ENCODE peak calls at places on chromosomes 7 and 10, in seven cellular contexts. One of them, this sample, is unnamed.

GRCh38 chr10:4111593-4111992 is 326.6 kb upstream of the KLF6 start:
- DNase-seq in mesendoderm: no peak
- DNase-seq in H1: no peak
- DNase-seq in H9: no peak
- DNase-seq in IMR-90: peak
- DNase-seq in mesenchymal stem cell: no peak
- DNase-seq in trophoblast cell: no peak
- DNase-seq in this sample: no peak

GRCh38 chr7:156759143-156759542 is 118.6 kb downstream of the RNF32 start:
- DNase-seq in mesendoderm: no peak
- DNase-seq in H9: no peak
- DNase-seq in mesenchymal stem cell: no peak
- DNase-seq in trophoblast cell: no peak
- DNase-seq in H1: no peak
- DNase-seq in IMR-90: no peak
- DNase-seq in this sample: no peak

GRCh38 chr10:77949167-77949566 is 22.6 kb upstream of the DLG5 start:
- DNase-seq in mesenchymal stem cell: peak
- DNase-seq in mesendoderm: peak
- DNase-seq in IMR-90: peak
- DNase-seq in H9: peak
- DNase-seq in trophoblast cell: peak
- DNase-seq in H1: peak
- DNase-seq in this sample: no peak

GRCh38 chr7:15937571-15937970 is 251.1 kb upstream of the MEOX2 start:
- DNase-seq in H1: no peak
- DNase-seq in mesenchymal stem cell: no peak
- DNase-seq in H9: no peak
- DNase-seq in IMR-90: peak
- DNase-seq in mesendoderm: peak
- DNase-seq in trophoblast cell: no peak
- DNase-seq in this sample: no peak

GRCh38 chr7:7720750-7721621 is 2.6 kb upstream of the RPA3 start:
- DNase-seq in H9: no peak
- DNase-seq in mesenchymal stem cell: no peak
- DNase-seq in mesendoderm: no peak
- DNase-seq in IMR-90: no peak
- DNase-seq in trophoblast cell: no peak
- DNase-seq in H1: no peak
- DNase-seq in this sample: no peak

GRCh38 chr10:77859865-77860282 is 66.7 kb downstream of the DLG5 start:
- DNase-seq in mesendoderm: no peak
- DNase-seq in trophoblast cell: peak
- DNase-seq in IMR-90: no peak
- DNase-seq in H1: no peak
- DNase-seq in mesenchymal stem cell: no peak
- DNase-seq in H9: no peak
- DNase-seq in this sample: no peak

GRCh38 chr7:150307904-150308303 is 15.3 kb upstream of the LRRC61 start:
- DNase-seq in mesendoderm: no peak
- DNase-seq in trophoblast cell: no peak
- DNase-seq in IMR-90: no peak
- DNase-seq in mesenchymal stem cell: no peak
- DNase-seq in H9: peak
- DNase-seq in H1: no peak
- DNase-seq in this sample: no peak

GRCh38 chr7:139990142-139990535 is 72.6 kb downstream of the PARP12 start:
- DNase-seq in mesendoderm: no peak
- DNase-seq in mesenchymal stem cell: no peak
- DNase-seq in IMR-90: no peak
- DNase-seq in H9: no peak
- DNase-seq in H1: no peak
- DNase-seq in trophoblast cell: no peak
- DNase-seq in this sample: no peak

GRCh38 chr10:72692057-72692891 is at the start of gene MCU:
- DNase-seq in trophoblast cell: peak
- DNase-seq in IMR-90: peak
- DNase-seq in mesenchymal stem cell: peak
- DNase-seq in H9: peak
- DNase-seq in mesendoderm: peak
- DNase-seq in H1: peak
- DNase-seq in this sample: peak

GRCh38 chr10:5198386-5198785 is 1.7 kb downstream of the AKR1C4 start:
- DNase-seq in H9: no peak
- DNase-seq in H1: no peak
- DNase-seq in mesendoderm: no peak
- DNase-seq in mesenchymal stem cell: no peak
- DNase-seq in IMR-90: peak
- DNase-seq in trophoblast cell: no peak
- DNase-seq in this sample: no peak

GRCh38 chr7:12630615-12630884 is 56.9 kb upstream of the ARL4A start:
- DNase-seq in trophoblast cell: no peak
- DNase-seq in H9: no peak
- DNase-seq in mesendoderm: no peak
- DNase-seq in H1: no peak
- DNase-seq in mesenchymal stem cell: no peak
- DNase-seq in IMR-90: no peak
- DNase-seq in this sample: no peak

GRCh38 chr7:148620749-148621372 is 30.3 kb downstream of the C7orf33 start:
- DNase-seq in H9: no peak
- DNase-seq in mesenchymal stem cell: no peak
- DNase-seq in IMR-90: no peak
- DNase-seq in mesendoderm: no peak
- DNase-seq in H1: no peak
- DNase-seq in trophoblast cell: peak
- DNase-seq in this sample: no peak

GRCh38 chr7:44541028-44541869 is at the start of gene NPC1L1:
- DNase-seq in trophoblast cell: no peak
- DNase-seq in IMR-90: no peak
- DNase-seq in H9: peak
- DNase-seq in mesendoderm: peak
- DNase-seq in H1: peak
- DNase-seq in mesenchymal stem cell: no peak
- DNase-seq in this sample: no peak

GRCh38 chr7:16889851-16890443 is 8.2 kb upstream of the AGR3 start:
- DNase-seq in H9: no peak
- DNase-seq in H1: no peak
- DNase-seq in mesendoderm: no peak
- DNase-seq in trophoblast cell: no peak
- DNase-seq in IMR-90: no peak
- DNase-seq in mesenchymal stem cell: no peak
- DNase-seq in this sample: no peak

GRCh38 chr10:3099291-3100092 is 32.1 kb downstream of the PFKP start:
- DNase-seq in mesendoderm: no peak
- DNase-seq in H1: no peak
- DNase-seq in H9: no peak
- DNase-seq in mesenchymal stem cell: peak
- DNase-seq in IMR-90: peak
- DNase-seq in trophoblast cell: peak
- DNase-seq in this sample: no peak

GRCh38 chr10:44383749-44384600 is 922 bp downstream of the CXCL12 start:
- DNase-seq in H9: peak
- DNase-seq in mesenchymal stem cell: peak
- DNase-seq in mesendoderm: peak
- DNase-seq in H1: peak
- DNase-seq in IMR-90: peak
- DNase-seq in trophoblast cell: peak
- DNase-seq in this sample: no peak

GRCh38 chr10:86658261-86658741 is 4.0 kb downstream of the OPN4 start:
- DNase-seq in trophoblast cell: no peak
- DNase-seq in mesendoderm: no peak
- DNase-seq in H1: no peak
- DNase-seq in H9: no peak
- DNase-seq in IMR-90: no peak
- DNase-seq in mesenchymal stem cell: no peak
- DNase-seq in this sample: no peak

GRCh38 chr7:85733163-85733915 is 546.5 kb upstream of the SEMA3D start:
- DNase-seq in trophoblast cell: no peak
- DNase-seq in H9: no peak
- DNase-seq in mesendoderm: peak
- DNase-seq in H1: no peak
- DNase-seq in mesenchymal stem cell: peak
- DNase-seq in IMR-90: peak
- DNase-seq in this sample: no peak

GRCh38 chr7:85734823-85735222 is 548.0 kb upstream of the SEMA3D start:
- DNase-seq in trophoblast cell: no peak
- DNase-seq in H9: no peak
- DNase-seq in mesenchymal stem cell: no peak
- DNase-seq in IMR-90: no peak
- DNase-seq in mesendoderm: no peak
- DNase-seq in H1: no peak
- DNase-seq in this sample: no peak

DNA sequence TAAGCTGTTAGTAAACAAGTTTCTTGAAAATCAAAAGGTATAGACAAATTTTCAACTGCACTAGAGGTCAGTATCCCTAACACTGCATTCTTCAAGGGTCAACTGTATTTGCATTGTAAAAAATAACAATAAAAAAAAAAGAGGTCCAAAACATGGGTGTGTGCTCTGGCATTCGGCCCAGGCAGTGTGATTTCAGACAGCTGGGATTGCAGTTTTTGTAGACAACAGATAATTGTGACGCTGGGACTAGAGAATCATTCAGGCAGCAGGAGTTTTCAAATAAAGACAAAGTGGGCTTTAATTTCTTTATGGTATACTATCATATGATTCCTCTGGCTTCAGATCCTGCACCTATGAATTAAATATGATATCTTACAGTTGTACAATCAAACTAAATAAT is 543.2 kb upstream of the SEMA3D start:
- DNase-seq in H9: no peak
- DNase-seq in H1: no peak
- DNase-seq in mesendoderm: no peak
- DNase-seq in IMR-90: no peak
- DNase-seq in trophoblast cell: no peak
- DNase-seq in mesenchymal stem cell: no peak
- DNase-seq in this sample: no peak
- H2AK5ac ChIP-seq in H9: no peak
- H2AK5ac ChIP-seq in H1: no peak
- H2AK5ac ChIP-seq in mesendoderm: no peak
- H2AK5ac ChIP-seq in IMR-90: no peak
- H2AK5ac ChIP-seq in trophoblast cell: no peak
- H2AK5ac ChIP-seq in mesenchymal stem cell: no peak
- H2AK5ac ChIP-seq in this sample: no peak

DNA sequence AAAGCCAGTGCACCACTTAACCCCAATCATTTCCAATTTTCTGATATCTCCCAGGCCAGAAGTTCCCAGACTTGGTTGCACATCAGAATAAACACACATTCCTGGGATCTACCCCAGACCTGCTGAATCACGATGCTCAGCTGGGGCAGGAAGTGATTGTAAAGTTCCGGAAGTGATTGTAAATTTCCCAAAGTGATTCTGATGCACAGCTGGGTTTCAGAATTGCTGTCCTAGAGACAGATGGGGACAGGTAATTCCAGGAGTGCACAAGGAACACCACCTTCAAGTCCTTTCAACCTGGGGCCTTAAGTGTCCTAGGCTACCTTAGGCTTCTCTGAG is 104.2 kb upstream of the EEPD1 start:
- DNase-seq in H9: no peak
- DNase-seq in trophoblast cell: no peak
- DNase-seq in IMR-90: peak
- DNase-seq in mesenchymal stem cell: peak
- DNase-seq in H1: no peak
- DNase-seq in mesendoderm: no peak
- DNase-seq in this sample: no peak
- H3K27ac ChIP-seq in H9: no peak
- H3K27ac ChIP-seq in trophoblast cell: no peak
- H3K27ac ChIP-seq in IMR-90: no peak
- H3K27ac ChIP-seq in mesenchymal stem cell: no peak
- H3K27ac ChIP-seq in H1: no peak
- H3K27ac ChIP-seq in mesendoderm: no peak
- H3K27ac ChIP-seq in this sample: no peak

GRCh38 chr10:18401416-18402195 is 249.8 kb downstream of the NSUN6 start:
- DNase-seq in mesendoderm: no peak
- DNase-seq in H9: no peak
- DNase-seq in IMR-90: no peak
- DNase-seq in trophoblast cell: no peak
- DNase-seq in H1: no peak
- DNase-seq in mesenchymal stem cell: no peak
- DNase-seq in this sample: no peak

GRCh38 chr10:18399158-18399557 is 252.2 kb downstream of the NSUN6 start:
- DNase-seq in mesenchymal stem cell: no peak
- DNase-seq in IMR-90: no peak
- DNase-seq in H9: no peak
- DNase-seq in H1: no peak
- DNase-seq in trophoblast cell: no peak
- DNase-seq in mesendoderm: no peak
- DNase-seq in this sample: no peak

GRCh38 chr10:18400911-18401260 is 250.5 kb downstream of the NSUN6 start:
- DNase-seq in H1: peak
- DNase-seq in trophoblast cell: no peak
- DNase-seq in IMR-90: no peak
- DNase-seq in mesendoderm: peak
- DNase-seq in H9: peak
- DNase-seq in mesenchymal stem cell: no peak
- DNase-seq in this sample: no peak

GRCh38 chr10:18400201-18400910 is 251.0 kb downstream of the NSUN6 start:
- DNase-seq in IMR-90: peak
- DNase-seq in mesendoderm: peak
- DNase-seq in trophoblast cell: no peak
- DNase-seq in H1: no peak
- DNase-seq in mesenchymal stem cell: no peak
- DNase-seq in H9: peak
- DNase-seq in this sample: no peak

DNA sequence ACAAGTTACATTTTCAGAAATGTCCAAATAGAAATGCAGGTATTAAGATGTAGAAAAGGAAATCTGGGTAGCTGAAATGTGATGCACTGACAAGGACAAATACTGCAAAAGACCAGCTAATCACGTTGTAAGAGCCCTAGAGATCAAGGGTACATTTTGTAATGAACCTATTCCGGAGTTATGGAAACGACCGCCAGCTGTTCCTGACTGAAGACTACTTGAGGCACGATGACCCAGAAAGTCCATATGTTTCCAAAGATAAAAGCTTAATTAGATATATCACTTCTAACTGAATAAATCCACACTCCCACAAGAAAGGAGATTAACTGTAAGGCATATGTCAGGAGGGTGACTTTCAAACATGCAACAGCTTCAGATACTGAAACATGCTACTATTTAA is 253.5 kb downstream of the NSUN6 start:
- DNase-seq in mesenchymal stem cell: no peak
- DNase-seq in mesendoderm: no peak
- DNase-seq in H1: no peak
- DNase-seq in trophoblast cell: no peak
- DNase-seq in H9: no peak
- DNase-seq in IMR-90: no peak
- DNase-seq in this sample: no peak
- H2AK5ac ChIP-seq in mesenchymal stem cell: no peak
- H2AK5ac ChIP-seq in mesendoderm: no peak
- H2AK5ac ChIP-seq in H1: no peak
- H2AK5ac ChIP-seq in trophoblast cell: no peak
- H2AK5ac ChIP-seq in H9: no peak
- H2AK5ac ChIP-seq in IMR-90: no peak
- H2AK5ac ChIP-seq in this sample: no peak

DNA sequence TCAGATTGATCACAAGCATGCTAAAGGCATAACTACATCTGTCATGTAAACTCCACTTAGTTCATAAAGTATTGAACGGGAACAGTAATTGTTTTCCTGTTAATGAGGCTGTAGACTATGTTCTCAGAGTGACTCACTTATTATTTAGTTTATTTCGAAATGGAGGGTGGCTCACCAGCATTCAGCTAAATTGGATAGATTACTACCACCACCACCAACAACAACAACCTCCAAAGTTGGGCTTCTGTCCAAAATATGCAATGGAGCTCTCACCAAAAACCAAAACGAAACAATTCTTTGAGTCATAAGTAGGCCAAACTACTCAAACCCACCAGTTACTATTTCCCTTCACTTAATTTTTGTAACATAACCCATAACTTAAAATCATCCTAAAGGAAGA is 127.9 kb upstream of the NRBF2 start:
- DNase-seq in H9: no peak
- DNase-seq in trophoblast cell: no peak
- DNase-seq in mesenchymal stem cell: no peak
- DNase-seq in H1: no peak
- DNase-seq in mesendoderm: no peak
- DNase-seq in IMR-90: no peak
- DNase-seq in this sample: no peak
- H3K27ac ChIP-seq in H9: no peak
- H3K27ac ChIP-seq in trophoblast cell: no peak
- H3K27ac ChIP-seq in mesenchymal stem cell: no peak
- H3K27ac ChIP-seq in H1: no peak
- H3K27ac ChIP-seq in mesendoderm: no peak
- H3K27ac ChIP-seq in IMR-90: no peak
- H3K27ac ChIP-seq in this sample: no peak